ENCODE peak calls at places on chromosomes 16 and 17, in nine cellular contexts. C is GM23338, U is hepatocyte, Q is SK-N-SH, T is HCT116, H is OCI-LY7, W is PC-3, G is GM23248, O is MM.1S. Z is an unnamed sample.
A peak's percentile ranks its signal among the peaks of the same experiment; 100 is the strongest.

GRCh38 chr17:67652433-67652832 is 65.3 kb upstream of the NOL11 start:
- DNase-seq in C (no peak), U (no peak), Q (no peak), T (no peak), H (no peak), W (no peak), G (no peak), O (no peak), Z (no peak)

GRCh38 chr16:69166946-69167930 is 19.7 kb upstream of the SNTB2 start:
- DNase-seq in C (no peak), U (no peak), Q (no peak), T (no peak), H (no peak), W (peak; percentile 85), G (peak; percentile 59), O (no peak), Z (no peak)

GRCh38 chr16:73890524-73891500 is 405.8 kb upstream of the PSMD7 start:
- DNase-seq in C (peak; percentile 77), U (peak; percentile 55), Q (no peak), T (no peak), H (peak; percentile 7), W (no peak), G (no peak), O (peak; percentile 9), Z (peak; percentile 62)

GRCh38 chr17:41404024-41404651 is 6.7 kb upstream of the KRT31 start:
- DNase-seq in C (no peak), U (peak; percentile 63), Q (no peak), T (peak; percentile 99), H (no peak), W (peak; percentile 92), G (peak; percentile 97), O (no peak), Z (no peak)

GRCh38 chr16:68200120-68200783 is 35.7 kb downstream of the ESRP2 start:
- DNase-seq in C (no peak), U (peak; percentile 12), Q (no peak), T (no peak), H (no peak), W (peak; percentile 54), G (peak; percentile 30), O (no peak), Z (no peak)

GRCh38 chr17:57876023-57876865 is 26.4 kb upstream of the MRPS23 start:
- DNase-seq in C (peak; percentile 63), U (no peak), Q (no peak), T (no peak), H (peak; percentile 14), W (peak; percentile 28), G (no peak), O (peak; percentile 33), Z (no peak)

GRCh38 chr16:52071101-52071500 is 475.8 kb downstream of the TOX3 start:
- DNase-seq in C (no peak), U (no peak), Q (no peak), T (no peak), H (no peak), W (no peak), G (no peak), O (no peak), Z (no peak)

GRCh38 chr16:76511203-76511602 is 234.0 kb downstream of the CNTNAP4 start:
- DNase-seq in C (no peak), U (no peak), Q (no peak), T (no peak), H (peak; percentile 6), W (no peak), G (no peak), O (no peak), Z (no peak)

GRCh38 chr16:75096730-75097129 is 19.9 kb downstream of the LDHD start:
- DNase-seq in C (peak; percentile 94), U (no peak), Q (peak; percentile 44), T (peak; percentile 63), H (no peak), W (peak; percentile 90), G (no peak), O (no peak), Z (peak; percentile 47)

GRCh38 chr16:68069511-68070248 is 15.5 kb upstream of the NFATC3 start:
- DNase-seq in C (no peak), U (no peak), Q (no peak), T (no peak), H (no peak), W (no peak), G (no peak), O (no peak), Z (no peak)

GRCh38 chr17:77352441-77352840 is 211.7 kb downstream of the SEC14L1 start:
- DNase-seq in C (no peak), U (no peak), Q (no peak), T (no peak), H (no peak), W (no peak), G (no peak), O (no peak), Z (no peak)

GRCh38 chr17:77738666-77739531 is 219.6 kb upstream of the TNRC6C start:
- DNase-seq in C (no peak), U (no peak), Q (no peak), T (no peak), H (no peak), W (no peak), G (peak; percentile 8), O (no peak), Z (no peak)

GRCh38 chr16:72566174-72566573 is 394.2 kb upstream of the PMFBP1 start:
- DNase-seq in C (no peak), U (no peak), Q (no peak), T (no peak), H (no peak), W (no peak), G (no peak), O (no peak), Z (no peak)

GRCh38 chr16:84616515-84616914 is 1.4 kb downstream of the COTL1 start:
- DNase-seq in C (no peak), U (no peak), Q (no peak), T (no peak), H (peak; percentile 73), W (peak; percentile 32), G (peak; percentile 56), O (no peak), Z (no peak)

GRCh38 chr17:57471941-57472368 is 215.6 kb downstream of the MSI2 start:
- DNase-seq in C (peak; percentile 38), U (no peak), Q (no peak), T (no peak), H (no peak), W (no peak), G (no peak), O (no peak), Z (peak; percentile 69)

DNA sequence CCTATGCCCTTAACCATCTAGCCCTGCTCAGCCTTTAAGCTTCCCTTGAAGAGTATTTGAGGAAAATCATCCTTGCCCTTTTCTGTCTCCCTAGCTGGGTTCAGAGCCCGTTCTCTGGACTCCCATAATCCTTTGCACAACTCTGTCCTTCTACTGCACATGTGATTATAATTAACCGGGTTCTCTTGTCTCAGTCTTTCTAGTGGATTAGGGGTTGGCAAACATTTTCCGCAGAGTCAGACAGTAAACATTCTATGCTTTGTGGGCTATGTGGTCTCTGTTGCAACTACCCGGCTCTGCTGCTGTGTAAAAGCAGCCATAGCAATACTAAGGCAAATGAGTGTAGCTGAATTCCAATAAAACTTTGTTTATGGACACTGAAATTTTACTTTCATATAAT is 80.0 kb downstream of the CDRT15 start:
- DNase-seq in C (no peak), U (peak; percentile 52), Q (no peak), T (no peak), H (no peak), W (no peak), G (peak; percentile 48), O (no peak), Z (no peak)
- TF ChIP-seq EZH2phosphoT487 in C (no peak), U (no peak), Q (no peak), T (no peak), H (no peak), W (no peak), G (no peak), O (no peak), Z (no peak)

DNA sequence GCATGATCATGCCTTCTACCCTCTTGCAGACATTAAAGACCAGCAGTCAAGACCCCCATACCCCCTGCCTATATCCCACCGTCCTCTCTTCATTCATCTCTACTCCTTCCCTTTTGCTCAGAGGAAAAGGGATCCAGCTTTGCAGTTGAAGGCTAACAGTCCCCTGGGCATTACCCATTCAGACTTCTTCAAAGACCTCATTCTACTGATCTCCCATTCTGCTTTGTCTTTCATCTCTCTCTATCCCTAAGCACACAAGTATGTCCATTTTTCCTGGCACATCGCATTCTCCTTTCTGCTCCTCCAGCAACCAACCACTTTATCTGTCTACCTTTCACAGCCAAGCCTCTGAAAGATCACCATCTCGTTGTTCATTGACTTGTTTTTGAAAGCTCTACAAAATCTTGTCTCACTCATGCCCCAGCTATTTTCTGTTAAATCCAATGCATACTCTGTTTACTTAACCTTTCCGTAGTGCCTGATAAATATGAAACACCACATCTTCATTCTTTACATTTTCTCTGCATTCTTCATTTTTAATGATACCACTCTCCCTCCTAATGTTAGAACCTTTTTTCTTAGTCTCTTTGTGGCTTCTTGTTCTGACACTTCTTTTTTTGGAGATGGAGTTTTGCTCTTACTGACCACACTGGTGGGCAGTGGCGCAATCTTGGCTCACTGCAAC is 14.1 kb upstream of the LCMT1 start:
- DNase-seq in C (no peak), U (no peak), Q (no peak), T (no peak), H (no peak), W (no peak), G (peak; percentile 43), O (no peak), Z (no peak)
- H2AFZ ChIP-seq in C (no peak overlapping the region), U (no peak overlapping the region), Q (no peak overlapping the region), T (no peak overlapping the region), H (no peak overlapping the region), W (no peak overlapping the region), G (peak overlapping the region; percentile 25), O (no peak overlapping the region), Z (no peak overlapping the region)

GRCh38 chr17:82237083-82237745 is 8.4 kb downstream of the SLC16A3 start:
- DNase-seq in C (peak; percentile 74), U (no peak), Q (no peak), T (no peak), H (no peak), W (no peak), G (no peak), O (no peak), Z (no peak)

GRCh38 chr17:82235056-82235774 is 6.4 kb downstream of the SLC16A3 start:
- DNase-seq in C (no peak), U (no peak), Q (no peak), T (no peak), H (no peak), W (no peak), G (no peak), O (no peak), Z (no peak)

GRCh38 chr17:82235775-82236141 is 6.9 kb downstream of the SLC16A3 start:
- DNase-seq in C (no peak), U (peak; percentile 63), Q (no peak), T (no peak), H (no peak), W (no peak), G (no peak), O (no peak), Z (no peak)

GRCh38 chr17:82237746-82238561 is 9.1 kb downstream of the SLC16A3 start:
- DNase-seq in C (no peak), U (no peak), Q (no peak), T (no peak), H (no peak), W (no peak), G (peak; percentile 58), O (no peak), Z (no peak)

GRCh38 chr17:82236142-82236971 is 7.5 kb downstream of the SLC16A3 start:
- DNase-seq in C (peak; percentile 84), U (peak; percentile 87), Q (peak; percentile 97), T (no peak), H (peak; percentile 78), W (peak; percentile 63), G (peak; percentile 65), O (peak; percentile 48), Z (peak; percentile 86)
- TF ChIP-seq EZH2phosphoT487 in C (no peak), U (no peak), Q (no peak), T (no peak), H (no peak), W (no peak), G (no peak), O (no peak), Z (no peak)

GRCh38 chr17:82285141-82285540 is 11.6 kb upstream of the CSNK1D start:
- DNase-seq in C (no peak), U (no peak), Q (no peak), T (no peak), H (no peak), W (no peak), G (no peak), O (no peak), Z (no peak)
- H2AFZ ChIP-seq in C (peak overlapping the region; percentile 69), U (no peak overlapping the region), Q (no peak overlapping the region), T (no peak overlapping the region), H (no peak overlapping the region), W (no peak overlapping the region), G (no peak overlapping the region), O (no peak overlapping the region), Z (peak overlapping the region; percentile 32)

Z was measured in neural progenitor cell.